ENCODE peak calls at places on chromosomes 1 and 21, in eight cellular contexts. One of them, this sample, is unnamed.
A peak's percentile ranks its signal among the peaks of the same experiment; 100 is the strongest.

GRCh38 chr1:35886606-35887431 is 3.8 kb downstream of the AGO1 start:
- DNase-seq in stimulated activated CD4-positive, alpha-beta T cell treated with anti-CD3 and anti-CD28 coated beads, Interleukin-12 subunit alpha, Interleukin-12 subunit beta, amount 100 ng/mL, for 48 hours: no peak
- DNase-seq in endothelial cell: no peak
- DNase-seq in CD8-positive, alpha-beta memory T cell: no peak
- DNase-seq in stimulated activated CD8-positive, alpha-beta memory T cell treated with anti-CD3 and anti-CD28 coated beads, Interleukin-2, amount 100 ng/mL, for 48 hours: no peak
- DNase-seq in NCI-H146: peak; percentile 5
- DNase-seq in BJ: no peak
- DNase-seq in frontal cortex: no peak
- DNase-seq in this sample: no peak

GRCh38 chr1:180230416-180230790 is 339 bp downstream of the LHX4 start:
- DNase-seq in stimulated activated CD4-positive, alpha-beta T cell treated with anti-CD3 and anti-CD28 coated beads, Interleukin-12 subunit alpha, Interleukin-12 subunit beta, amount 100 ng/mL, for 48 hours: no peak
- DNase-seq in endothelial cell: no peak
- DNase-seq in CD8-positive, alpha-beta memory T cell: no peak
- DNase-seq in stimulated activated CD8-positive, alpha-beta memory T cell treated with anti-CD3 and anti-CD28 coated beads, Interleukin-2, amount 100 ng/mL, for 48 hours: no peak
- DNase-seq in NCI-H146: no peak
- DNase-seq in BJ: no peak
- DNase-seq in frontal cortex: no peak
- DNase-seq in this sample: no peak

GRCh38 chr1:1946540-1946939 is 27.5 kb upstream of the TMEM52 start:
- DNase-seq in stimulated activated CD4-positive, alpha-beta T cell treated with anti-CD3 and anti-CD28 coated beads, Interleukin-12 subunit alpha, Interleukin-12 subunit beta, amount 100 ng/mL, for 48 hours: no peak
- DNase-seq in endothelial cell: no peak
- DNase-seq in CD8-positive, alpha-beta memory T cell: no peak
- DNase-seq in stimulated activated CD8-positive, alpha-beta memory T cell treated with anti-CD3 and anti-CD28 coated beads, Interleukin-2, amount 100 ng/mL, for 48 hours: no peak
- DNase-seq in NCI-H146: no peak
- DNase-seq in BJ: no peak
- DNase-seq in frontal cortex: no peak
- DNase-seq in this sample: no peak

GRCh38 chr1:51344602-51345299 is 14.4 kb upstream of the TTC39A start:
- DNase-seq in stimulated activated CD4-positive, alpha-beta T cell treated with anti-CD3 and anti-CD28 coated beads, Interleukin-12 subunit alpha, Interleukin-12 subunit beta, amount 100 ng/mL, for 48 hours: no peak
- DNase-seq in endothelial cell: peak; percentile 31
- DNase-seq in CD8-positive, alpha-beta memory T cell: no peak
- DNase-seq in stimulated activated CD8-positive, alpha-beta memory T cell treated with anti-CD3 and anti-CD28 coated beads, Interleukin-2, amount 100 ng/mL, for 48 hours: no peak
- DNase-seq in NCI-H146: peak; percentile 46
- DNase-seq in BJ: no peak
- DNase-seq in frontal cortex: no peak
- DNase-seq in this sample: no peak

GRCh38 chr1:26693557-26694184 is 2.1 kb upstream of the ARID1A start:
- DNase-seq in stimulated activated CD4-positive, alpha-beta T cell treated with anti-CD3 and anti-CD28 coated beads, Interleukin-12 subunit alpha, Interleukin-12 subunit beta, amount 100 ng/mL, for 48 hours: no peak
- DNase-seq in endothelial cell: no peak
- DNase-seq in CD8-positive, alpha-beta memory T cell: no peak
- DNase-seq in stimulated activated CD8-positive, alpha-beta memory T cell treated with anti-CD3 and anti-CD28 coated beads, Interleukin-2, amount 100 ng/mL, for 48 hours: no peak
- DNase-seq in NCI-H146: no peak
- DNase-seq in BJ: no peak
- DNase-seq in frontal cortex: no peak
- DNase-seq in this sample: no peak

GRCh38 chr1:116123837-116124533 is 12.8 kb downstream of the MAB21L3 start:
- DNase-seq in stimulated activated CD4-positive, alpha-beta T cell treated with anti-CD3 and anti-CD28 coated beads, Interleukin-12 subunit alpha, Interleukin-12 subunit beta, amount 100 ng/mL, for 48 hours: no peak
- DNase-seq in endothelial cell: no peak
- DNase-seq in CD8-positive, alpha-beta memory T cell: no peak
- DNase-seq in stimulated activated CD8-positive, alpha-beta memory T cell treated with anti-CD3 and anti-CD28 coated beads, Interleukin-2, amount 100 ng/mL, for 48 hours: no peak
- DNase-seq in NCI-H146: no peak
- DNase-seq in BJ: no peak
- DNase-seq in frontal cortex: no peak
- DNase-seq in this sample: no peak

GRCh38 chr1:6923012-6923805 is 138.0 kb downstream of the CAMTA1 start:
- DNase-seq in stimulated activated CD4-positive, alpha-beta T cell treated with anti-CD3 and anti-CD28 coated beads, Interleukin-12 subunit alpha, Interleukin-12 subunit beta, amount 100 ng/mL, for 48 hours: no peak
- DNase-seq in endothelial cell: no peak
- DNase-seq in CD8-positive, alpha-beta memory T cell: no peak
- DNase-seq in stimulated activated CD8-positive, alpha-beta memory T cell treated with anti-CD3 and anti-CD28 coated beads, Interleukin-2, amount 100 ng/mL, for 48 hours: no peak
- DNase-seq in NCI-H146: no peak
- DNase-seq in BJ: no peak
- DNase-seq in frontal cortex: no peak
- DNase-seq in this sample: no peak

GRCh38 chr1:9321480-9321849 is 28.8 kb downstream of the SPSB1 start:
- DNase-seq in stimulated activated CD4-positive, alpha-beta T cell treated with anti-CD3 and anti-CD28 coated beads, Interleukin-12 subunit alpha, Interleukin-12 subunit beta, amount 100 ng/mL, for 48 hours: no peak
- DNase-seq in endothelial cell: no peak
- DNase-seq in CD8-positive, alpha-beta memory T cell: no peak
- DNase-seq in stimulated activated CD8-positive, alpha-beta memory T cell treated with anti-CD3 and anti-CD28 coated beads, Interleukin-2, amount 100 ng/mL, for 48 hours: no peak
- DNase-seq in NCI-H146: no peak
- DNase-seq in BJ: no peak
- DNase-seq in frontal cortex: no peak
- DNase-seq in this sample: peak; percentile 61

GRCh38 chr21:39025198-39025597 is 158.1 kb downstream of the PSMG1 start:
- DNase-seq in stimulated activated CD4-positive, alpha-beta T cell treated with anti-CD3 and anti-CD28 coated beads, Interleukin-12 subunit alpha, Interleukin-12 subunit beta, amount 100 ng/mL, for 48 hours: no peak
- DNase-seq in endothelial cell: no peak
- DNase-seq in CD8-positive, alpha-beta memory T cell: no peak
- DNase-seq in stimulated activated CD8-positive, alpha-beta memory T cell treated with anti-CD3 and anti-CD28 coated beads, Interleukin-2, amount 100 ng/mL, for 48 hours: no peak
- DNase-seq in NCI-H146: no peak
- DNase-seq in BJ: no peak
- DNase-seq in frontal cortex: no peak
- DNase-seq in this sample: no peak

GRCh38 chr1:3543076-3544049 is 67.9 kb downstream of the MEGF6 start:
- DNase-seq in stimulated activated CD4-positive, alpha-beta T cell treated with anti-CD3 and anti-CD28 coated beads, Interleukin-12 subunit alpha, Interleukin-12 subunit beta, amount 100 ng/mL, for 48 hours: no peak
- DNase-seq in endothelial cell: no peak
- DNase-seq in CD8-positive, alpha-beta memory T cell: no peak
- DNase-seq in stimulated activated CD8-positive, alpha-beta memory T cell treated with anti-CD3 and anti-CD28 coated beads, Interleukin-2, amount 100 ng/mL, for 48 hours: no peak
- DNase-seq in NCI-H146: no peak
- DNase-seq in BJ: peak; percentile 92
- DNase-seq in frontal cortex: no peak
- DNase-seq in this sample: no peak

GRCh38 chr1:22404486-22404885 is 47.2 kb upstream of the ZBTB40 start:
- DNase-seq in stimulated activated CD4-positive, alpha-beta T cell treated with anti-CD3 and anti-CD28 coated beads, Interleukin-12 subunit alpha, Interleukin-12 subunit beta, amount 100 ng/mL, for 48 hours: no peak
- DNase-seq in endothelial cell: no peak
- DNase-seq in CD8-positive, alpha-beta memory T cell: no peak
- DNase-seq in stimulated activated CD8-positive, alpha-beta memory T cell treated with anti-CD3 and anti-CD28 coated beads, Interleukin-2, amount 100 ng/mL, for 48 hours: no peak
- DNase-seq in NCI-H146: no peak
- DNase-seq in BJ: no peak
- DNase-seq in frontal cortex: no peak
- DNase-seq in this sample: no peak

GRCh38 chr1:7379445-7379971 is 391.6 kb upstream of the VAMP3 start:
- DNase-seq in stimulated activated CD4-positive, alpha-beta T cell treated with anti-CD3 and anti-CD28 coated beads, Interleukin-12 subunit alpha, Interleukin-12 subunit beta, amount 100 ng/mL, for 48 hours: no peak
- DNase-seq in endothelial cell: peak; percentile 51
- DNase-seq in CD8-positive, alpha-beta memory T cell: no peak
- DNase-seq in stimulated activated CD8-positive, alpha-beta memory T cell treated with anti-CD3 and anti-CD28 coated beads, Interleukin-2, amount 100 ng/mL, for 48 hours: no peak
- DNase-seq in NCI-H146: peak; percentile 56
- DNase-seq in BJ: peak; percentile 26
- DNase-seq in frontal cortex: no peak
- DNase-seq in this sample: peak; percentile 47

GRCh38 chr1:47031059-47031458 is 7.6 kb downstream of the CYP4X1 start:
- DNase-seq in stimulated activated CD4-positive, alpha-beta T cell treated with anti-CD3 and anti-CD28 coated beads, Interleukin-12 subunit alpha, Interleukin-12 subunit beta, amount 100 ng/mL, for 48 hours: no peak
- DNase-seq in endothelial cell: no peak
- DNase-seq in CD8-positive, alpha-beta memory T cell: no peak
- DNase-seq in stimulated activated CD8-positive, alpha-beta memory T cell treated with anti-CD3 and anti-CD28 coated beads, Interleukin-2, amount 100 ng/mL, for 48 hours: no peak
- DNase-seq in NCI-H146: no peak
- DNase-seq in BJ: no peak
- DNase-seq in frontal cortex: no peak
- DNase-seq in this sample: peak; percentile 73